ENCODE peak calls at places on chromosome 3, in eight cellular contexts. U is SJSA1, M is neuronal stem cell, Y is A549, R is fibroblast of lung, E is Peyer's patch, O is spleen, S is colonic mucosa. P is an unnamed sample.

GRCh38 chr3:66555214-66555844 is 54.5 kb upstream of the LRIG1 start:
- DNase-seq in O (no peak), Y (no peak), S (no peak), U (peak; percentile 47), R (peak; percentile 20), E (no peak), M (no peak), P (no peak)

GRCh38 chr3:126245811-126246727 is 65.7 kb upstream of the ALDH1L1 start:
- DNase-seq in S (peak; percentile 53), Y (peak; percentile 33), O (peak; percentile 60), E (no peak), M (no peak), U (no peak), R (peak; percentile 38), P (peak; percentile 32)

GRCh38 chr3:149382091-149382467 is 4.6 kb upstream of the TM4SF1 start:
- DNase-seq in Y (peak; percentile 59), S (no peak), M (no peak), O (no peak), R (peak; percentile 90), U (peak; percentile 52), E (no peak), P (no peak)

GRCh38 chr3:11900844-11901243 is 54.2 kb upstream of the TAMM41 start:
- DNase-seq in R (no peak), E (no peak), O (no peak), S (no peak), U (no peak), M (no peak), Y (no peak), P (no peak)

GRCh38 chr3:175335229-175335628 is 476.1 kb downstream of the NAALADL2 start:
- DNase-seq in E (no peak), U (no peak), S (no peak), M (no peak), Y (no peak), R (peak; percentile 70), O (no peak), P (no peak)

GRCh38 chr3:142543307-142543706 is 35.2 kb downstream of the ATR start:
- DNase-seq in M (no peak), U (no peak), O (no peak), S (no peak), R (no peak), Y (no peak), E (no peak), P (no peak)

GRCh38 chr3:53815067-53815466 is 31.2 kb downstream of the CHDH start:
- DNase-seq in E (no peak), R (no peak), S (no peak), O (no peak), M (no peak), U (no peak), Y (no peak), P (no peak)

GRCh38 chr3:98855811-98856400 is 45.6 kb downstream of the DCBLD2 start:
- DNase-seq in E (no peak), M (no peak), Y (no peak), O (no peak), S (no peak), R (peak; percentile 97), U (peak; percentile 52), P (no peak)

GRCh38 chr3:23071758-23072157 is 131.4 kb upstream of the UBE2E2 start:
- DNase-seq in U (no peak), O (no peak), Y (no peak), R (no peak), M (no peak), S (no peak), E (peak; percentile 27), P (no peak)

GRCh38 chr3:123285066-123285465 is 83.3 kb downstream of the SEC22A start:
- DNase-seq in R (no peak), Y (no peak), E (no peak), S (no peak), O (no peak), U (no peak), M (no peak), P (no peak)

GRCh38 chr3:9500108-9501050 is 53.2 kb downstream of the LHFPL4 start:
- DNase-seq in S (peak; percentile 66), M (peak; percentile 79), Y (peak; percentile 83), E (peak; percentile 27), U (peak; percentile 42), O (peak; percentile 85), R (peak; percentile 66), P (peak; percentile 66)

GRCh38 chr3:9727041-9727595 is 4.4 kb upstream of the BRPF1 start:
- DNase-seq in R (no peak), E (peak; percentile 48), S (no peak), M (no peak), Y (peak; percentile 76), O (no peak), U (peak; percentile 20), P (peak; percentile 41)

GRCh38 chr3:126540946-126541627 is 17.1 kb downstream of the CHST13 start:
- DNase-seq in O (peak; percentile 77), R (no peak), S (no peak), Y (no peak), E (no peak), U (no peak), M (no peak), P (no peak)

GRCh38 chr3:17258823-17259436 is 374.2 kb downstream of the PLCL2 start:
- DNase-seq in E (no peak), M (peak; percentile 12), Y (peak; percentile 28), S (no peak), R (peak; percentile 19), O (no peak), U (peak; percentile 4), P (peak; percentile 59)

GRCh38 chr3:115905871-115906270 is 282.6 kb downstream of the GAP43 start:
- DNase-seq in M (no peak), E (no peak), R (no peak), Y (no peak), O (no peak), S (no peak), U (no peak), P (no peak)

GRCh38 chr3:122794483-122794778 is 438 bp upstream of the SLC49A4 start:
- DNase-seq in O (no peak), E (no peak), R (peak; percentile 60), U (peak; percentile 50), M (no peak), Y (no peak), S (no peak), P (no peak)

GRCh38 chr3:192156382-192156781 is 571.0 kb downstream of the FGF12 start:
- DNase-seq in R (no peak), O (no peak), M (no peak), E (no peak), U (no peak), Y (no peak), S (no peak), P (no peak)

GRCh38 chr3:192155194-192155593 is 572.1 kb downstream of the FGF12 start:
- DNase-seq in E (no peak), M (no peak), U (no peak), S (no peak), R (no peak), O (no peak), Y (no peak), P (no peak)
- H3K27ac ChIP-seq in E (no peak overlapping the region), M (no peak overlapping the region), U (no peak overlapping the region), S (no peak overlapping the region), R (no peak overlapping the region), O (no peak overlapping the region), Y (no peak overlapping the region), P (no peak overlapping the region)

GRCh38 chr3:15277861-15278260 is 54.5 kb downstream of the SH3BP5 start:
- DNase-seq in U (no peak), R (no peak), M (no peak), S (no peak), E (no peak), O (no peak), Y (no peak), P (no peak)
- H3K4me1 ChIP-seq in U (no peaks in the 10 kb centered on the region), R (no peaks in the 10 kb centered on the region), M (no peaks in the 10 kb centered on the region), S (no peaks in the 10 kb centered on the region), E (peaks cover 8% of the 10 kb centered on the region), O (peaks cover 62% of the 10 kb centered on the region), Y (no peaks in the 10 kb centered on the region), P (no peaks in the 10 kb centered on the region)

DNA sequence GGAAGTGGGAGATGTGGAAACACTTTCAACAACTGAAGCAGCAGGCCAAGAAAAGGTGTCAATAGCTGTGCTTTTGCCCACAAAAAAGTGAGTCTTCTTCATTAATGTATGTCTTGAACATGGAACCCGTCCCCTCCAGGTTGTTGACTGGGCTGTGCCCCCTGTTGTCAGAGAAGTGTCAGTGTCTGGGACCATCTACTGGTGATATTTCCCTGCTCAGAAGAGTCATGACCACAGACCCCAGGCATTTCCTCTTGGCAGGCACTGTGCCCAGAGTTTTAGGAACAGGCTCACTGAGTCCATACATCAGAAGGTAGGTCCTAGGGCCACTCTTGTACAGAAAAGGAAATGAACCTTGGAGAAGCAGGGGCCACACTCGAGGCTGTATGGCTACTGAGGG is 54.8 kb upstream of the LARS2 start:
- DNase-seq in Y (no peak), M (no peak), O (no peak), U (no peak), R (peak; percentile 48), S (no peak), E (no peak), P (no peak)
- H3K27ac ChIP-seq in Y (no peak overlapping the region), M (no peak overlapping the region), O (no peak overlapping the region), U (no peak overlapping the region), R (no peak overlapping the region), S (no peak overlapping the region), E (no peak overlapping the region), P (no peak overlapping the region)

GRCh38 chr3:31895471-31895870 is 85.6 kb downstream of the OSBPL10 start:
- DNase-seq in R (peak; percentile 48), S (no peak), U (no peak), M (no peak), E (no peak), O (no peak), Y (no peak), P (no peak)

GRCh38 chr3:31896026-31896425 is 85.0 kb downstream of the OSBPL10 start:
- DNase-seq in E (no peak), R (no peak), Y (no peak), O (no peak), U (no peak), M (no peak), S (no peak), P (no peak)

GRCh38 chr3:31893174-31893573 is 87.9 kb downstream of the OSBPL10 start:
- DNase-seq in R (peak; percentile 72), M (no peak), S (no peak), E (no peak), Y (no peak), O (no peak), U (no peak), P (no peak)

GRCh38 chr3:31900583-31900982 is 80.5 kb downstream of the OSBPL10 start:
- DNase-seq in U (no peak), O (no peak), M (no peak), R (no peak), Y (no peak), S (no peak), E (no peak), P (no peak)

DNA sequence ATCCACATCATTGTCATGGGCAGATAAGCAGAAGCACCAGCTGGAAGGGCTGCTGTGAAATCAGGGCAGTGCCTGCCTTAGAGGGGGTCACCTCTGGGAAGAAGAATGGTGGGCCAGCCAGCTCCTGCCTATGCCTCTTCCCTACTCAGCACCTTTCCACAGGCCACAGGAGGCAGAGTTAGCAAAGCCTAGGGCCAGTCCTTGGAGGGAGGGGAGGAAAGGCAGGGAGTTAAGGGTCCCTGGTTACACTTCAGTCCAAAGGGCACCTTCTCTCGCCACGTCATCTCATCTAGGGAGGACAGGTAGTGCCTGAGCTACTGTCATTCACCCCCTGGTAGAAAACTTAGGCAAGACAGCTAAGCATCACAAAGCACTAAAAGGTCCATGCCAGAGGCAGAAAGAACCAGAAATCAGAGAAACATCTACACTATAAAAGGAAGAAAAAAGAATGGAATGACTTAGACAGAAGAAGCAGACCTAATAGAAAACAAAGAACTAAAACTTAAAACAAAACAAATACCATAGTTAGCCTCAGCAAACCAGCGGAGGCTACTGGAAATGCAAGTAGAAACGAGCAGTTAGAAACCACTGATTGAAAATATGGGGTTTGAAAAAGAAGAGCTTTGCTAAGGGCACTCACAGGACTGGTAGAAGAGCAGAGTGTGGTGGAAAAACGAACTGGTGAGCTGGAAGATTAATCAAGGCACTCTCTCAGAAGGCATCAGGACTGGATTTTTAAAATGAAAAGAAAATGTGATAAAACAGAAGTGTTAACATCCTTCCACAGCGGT is 84.2 kb downstream of the OSBPL10 start:
- DNase-seq in O (no peak), M (no peak), Y (no peak), R (no peak), E (no peak), U (no peak), S (no peak), P (no peak)
- H3K4me1 ChIP-seq in O (peaks cover 14% of the 10 kb centered on the region), M (no peaks in the 10 kb centered on the region), Y (peaks cover 6% of the 10 kb centered on the region), R (no peaks in the 10 kb centered on the region), E (peaks cover 15% of the 10 kb centered on the region), U (no peaks in the 10 kb centered on the region), S (no peaks in the 10 kb centered on the region), P (no peaks in the 10 kb centered on the region)